ENCODE peak calls at places on chromosome 16, in ten cellular contexts. A is effector memory CD4-positive, alpha-beta T cell; I is mammary epithelial cell; X is GM23248; T is IMR-90; K is transverse colon; P is upper lobe of right lung; Q is OCI-LY7; V is CD8-positive, alpha-beta T cell; U is tibial nerve. R is an unnamed sample.
A peak's percentile ranks its signal among the peaks of the same experiment; 100 is the strongest.

GRCh38 chr16:73214825-73215481 is 167.0 kb upstream of the ZFHX3 start:
- DNase-seq in K (no peak), I (no peak), A (no peak), X (peak; percentile 96), V (no peak), P (no peak), T (peak; percentile 93), U (no peak), Q (no peak), R (no peak)

GRCh38 chr16:56041556-56042140 is 149.6 kb upstream of the GNAO1 start:
- DNase-seq in I (peak; percentile 36), U (no peak), T (no peak), K (peak; percentile 14), Q (peak; percentile 10), V (no peak), X (peak; percentile 1), P (no peak), A (peak; percentile 2), R (no peak)

GRCh38 chr16:88686439-88687253 is at the start of gene SNAI3:
- DNase-seq in A (peak; percentile 85), Q (peak; percentile 89), V (peak; percentile 75), T (peak; percentile 24), U (peak; percentile 44), P (peak; percentile 96), K (peak; percentile 95), I (peak; percentile 75), X (peak; percentile 58), R (peak; percentile 94)

GRCh38 chr16:31071861-31072260 is 2.2 kb downstream of the ZNF668 start:
- DNase-seq in P (no peak), X (peak; percentile 90), K (no peak), A (no peak), T (peak; percentile 94), I (peak; percentile 12), V (no peak), Q (no peak), U (no peak), R (no peak)

GRCh38 chr16:873243-873661 is 72.7 kb upstream of the GNG13 start:
- DNase-seq in X (no peak), T (no peak), U (peak; percentile 38), I (no peak), Q (no peak), P (no peak), K (no peak), A (no peak), V (no peak), R (peak; percentile 64)

GRCh38 chr16:14672403-14672971 is 21.6 kb downstream of the PLA2G10 start:
- DNase-seq in Q (peak; percentile 90), A (no peak), I (no peak), X (no peak), V (no peak), P (peak; percentile 67), K (peak; percentile 39), U (no peak), T (no peak), R (peak; percentile 10)

GRCh38 chr16:31385680-31386079 is 7.5 kb upstream of the ITGAD start:
- DNase-seq in K (no peak), I (peak; percentile 54), V (no peak), Q (no peak), T (no peak), U (no peak), P (no peak), A (no peak), X (no peak), R (no peak)

GRCh38 chr16:68246671-68247070 is 1.5 kb downstream of the PLA2G15 start:
- DNase-seq in P (no peak), V (no peak), Q (no peak), T (no peak), U (no peak), X (peak; percentile 34), K (no peak), I (no peak), A (no peak), R (no peak)

GRCh38 chr16:88390760-88391496 is 8.2 kb downstream of the ZNF469 start:
- DNase-seq in A (no peak), I (no peak), X (no peak), P (no peak), V (no peak), T (no peak), U (no peak), Q (no peak), K (peak; percentile 19), R (peak; percentile 64)

GRCh38 chr16:69217433-69217832 is 30.5 kb downstream of the SNTB2 start:
- DNase-seq in V (no peak), P (no peak), I (peak; percentile 49), A (no peak), U (no peak), Q (no peak), X (peak; percentile 74), T (peak; percentile 89), K (no peak), R (no peak)

DNA sequence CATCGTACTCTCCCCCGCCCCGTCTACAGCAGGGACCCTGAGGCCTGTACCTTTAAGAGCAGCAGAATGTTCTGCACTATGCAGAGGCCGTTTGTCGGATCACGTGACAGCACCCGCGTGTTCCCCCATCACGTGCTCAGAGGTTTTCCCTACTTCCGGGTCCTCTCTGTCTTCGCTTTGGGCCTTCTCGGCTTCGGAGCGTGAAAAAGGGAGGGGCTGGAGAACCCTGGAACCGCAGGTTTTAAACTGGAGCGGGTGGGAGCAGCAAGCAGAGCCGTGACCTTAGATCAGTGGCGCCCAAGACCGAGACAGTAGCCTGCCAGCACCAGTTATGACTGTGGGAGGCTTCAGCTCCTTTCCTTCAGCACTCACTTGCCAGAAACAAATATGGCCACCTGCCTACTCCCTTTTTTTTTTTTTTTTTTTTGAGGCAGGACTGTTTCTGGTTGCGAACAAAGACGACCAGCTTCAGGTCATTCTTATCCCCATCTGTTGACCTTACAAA is at the start of gene CLN3:
- DNase-seq in P (peak; percentile 94), Q (peak; percentile 97), U (peak; percentile 88), I (peak; percentile 91), V (peak; percentile 81), K (peak; percentile 94), A (peak; percentile 85), X (peak; percentile 97), T (peak; percentile 94), R (peak; percentile 97)
- H3K27ac ChIP-seq in P (peak within 1 kb of the TSS; percentile 99), Q (peak within 1 kb of the TSS; percentile 74), U (peak within 1 kb of the TSS; percentile 97), I (peak within 1 kb of the TSS; percentile 95), V (peak within 1 kb of the TSS; percentile 91), K (peak within 1 kb of the TSS; percentile 95), A (peak within 1 kb of the TSS; percentile 99), X (peak within 1 kb of the TSS; percentile 95), T (peak within 1 kb of the TSS; percentile 100), R (peak within 1 kb of the TSS; percentile 98)

GRCh38 chr16:20866792-20867191 is 33.4 kb downstream of the DCUN1D3 start:
- DNase-seq in I (no peak), K (no peak), V (no peak), Q (no peak), X (no peak), T (no peak), A (no peak), P (no peak), U (no peak), R (no peak)
- H3K4me1 ChIP-seq in I (peaks cover 62% of the 10 kb centered on the region), K (peaks cover 58% of the 10 kb centered on the region), V (no peaks in the 10 kb centered on the region), Q (no peaks in the 10 kb centered on the region), X (peaks cover 61% of the 10 kb centered on the region), T (peaks cover 20% of the 10 kb centered on the region), A (no peaks in the 10 kb centered on the region), P (peaks cover 64% of the 10 kb centered on the region), U (peaks cover 58% of the 10 kb centered on the region), R (peaks cover 34% of the 10 kb centered on the region)

GRCh38 chr16:22229881-22230280 is 23.8 kb downstream of the EEF2K start:
- DNase-seq in V (no peak), Q (no peak), T (no peak), K (no peak), I (no peak), A (no peak), X (no peak), U (no peak), P (no peak), R (no peak)
- H3K36me3 ChIP-seq in V (no peaks in the 10 kb centered on the region), Q (peaks cover 75% of the 10 kb centered on the region), T (peaks cover 12% of the 10 kb centered on the region), K (no peaks in the 10 kb centered on the region), I (peaks cover 17% of the 10 kb centered on the region), A (no peaks in the 10 kb centered on the region), X (peaks cover 11% of the 10 kb centered on the region), U (no peaks in the 10 kb centered on the region), P (peaks cover 57% of the 10 kb centered on the region), R (no peaks in the 10 kb centered on the region)

GRCh38 chr16:85551319-85551978 is 61.7 kb upstream of the GSE1 start:
- DNase-seq in P (no peak), A (no peak), V (no peak), X (no peak), T (no peak), K (no peak), I (no peak), Q (no peak), U (no peak), R (no peak)
- H3K27ac ChIP-seq in P (no peak overlapping the region), A (no peak overlapping the region), V (no peak overlapping the region), X (no peak overlapping the region), T (no peak overlapping the region), K (peak overlapping the region; percentile 98), I (no peak overlapping the region), Q (no peak overlapping the region), U (peak overlapping the region; percentile 29), R (no peak overlapping the region)

DNA sequence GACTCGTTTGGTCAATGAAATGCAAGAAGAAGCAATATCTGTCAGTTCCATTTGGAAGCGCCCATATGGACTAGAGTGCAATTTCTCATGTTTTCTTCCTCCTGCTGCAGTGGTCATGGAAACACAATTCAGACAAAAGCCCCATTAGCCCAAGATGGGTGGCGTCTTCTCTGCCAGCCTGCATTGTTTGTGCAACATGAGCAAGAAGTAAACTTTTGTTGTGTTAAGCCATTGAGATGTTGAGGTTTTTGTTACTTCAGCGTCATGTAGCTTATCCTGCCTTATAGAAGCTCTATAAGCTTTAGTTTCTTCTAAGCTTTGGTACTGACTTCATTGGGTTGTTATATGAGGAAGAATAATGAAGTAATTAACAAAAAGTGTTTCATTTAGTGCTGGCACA is 137.4 kb downstream of the NPIPB5 start:
- DNase-seq in K (no peak), V (no peak), X (no peak), T (no peak), Q (no peak), I (no peak), U (no peak), A (no peak), P (no peak), R (no peak)
- H3K4me1 ChIP-seq in K (no peaks in the 10 kb centered on the region), V (no peaks in the 10 kb centered on the region), X (no peaks in the 10 kb centered on the region), T (no peaks in the 10 kb centered on the region), Q (no peaks in the 10 kb centered on the region), I (no peaks in the 10 kb centered on the region), U (no peaks in the 10 kb centered on the region), A (no peaks in the 10 kb centered on the region), P (no peaks in the 10 kb centered on the region), R (no peaks in the 10 kb centered on the region)

GRCh38 chr16:11057696-11058345 is 113.5 kb downstream of the CLEC16A start:
- DNase-seq in A (no peak), V (no peak), K (no peak), U (no peak), T (no peak), P (peak; percentile 21), I (no peak), X (no peak), Q (no peak), R (no peak)

GRCh38 chr16:11056989-11057645 is 112.8 kb downstream of the CLEC16A start:
- DNase-seq in U (no peak), X (no peak), I (peak; percentile 12), P (peak; percentile 32), K (no peak), Q (no peak), A (no peak), V (no peak), T (no peak), R (no peak)

GRCh38 chr16:11053916-11054460 is 109.6 kb downstream of the CLEC16A start:
- DNase-seq in U (no peak), V (no peak), I (no peak), X (no peak), P (peak; percentile 29), A (no peak), K (no peak), Q (no peak), T (no peak), R (no peak)

GRCh38 chr16:11058820-11059219 is 114.5 kb downstream of the CLEC16A start:
- DNase-seq in K (no peak), A (no peak), V (no peak), T (no peak), I (no peak), Q (no peak), P (peak; percentile 23), U (no peak), X (no peak), R (no peak)

GRCh38 chr16:11056090-11056988 is 112.0 kb downstream of the CLEC16A start:
- DNase-seq in Q (no peak), K (no peak), X (no peak), V (no peak), U (no peak), P (peak; percentile 23), I (no peak), T (peak; percentile 48), A (no peak), R (no peak)
- H3K36me3 ChIP-seq in Q (peaks cover 10% of the 10 kb centered on the region), K (no peaks in the 10 kb centered on the region), X (no peaks in the 10 kb centered on the region), V (peaks cover 11% of the 10 kb centered on the region), U (no peaks in the 10 kb centered on the region), P (peaks cover 13% of the 10 kb centered on the region), I (no peaks in the 10 kb centered on the region), T (peaks cover 28% of the 10 kb centered on the region), A (peaks cover 12% of the 10 kb centered on the region), R (peaks cover 12% of the 10 kb centered on the region)

R was measured in kidney.